ENCODE peak calls at places on chromosomes 12 and 14, in ten cellular contexts. V is left ventricle myocardium inferior, Y is cardiac muscle cell, W is progenitor cell of endocrine pancreas, T is upper lobe of right lung, Z is foreskin fibroblast, X is fibroblast of lung, S is neural progenitor cell, B is mesothelial cell of epicardium, I is cardiac fibroblast. O is an unnamed sample.

GRCh38 chr12:9372202-9372601 is 164.0 kb upstream of the PZP start:
- DNase-seq in X (no peak), Y (no peak), S (peak), B (no peak), W (no peak), I (peak), Z (peak), V (no peak), T (no peak), O (peak)

GRCh38 chr12:4107436-4107878 is 166.1 kb upstream of the CCND2 start:
- DNase-seq in Z (peak), X (peak), W (no peak), T (no peak), I (peak), B (no peak), Y (peak), S (peak), V (no peak), O (peak)

GRCh38 chr14:64818151-64818550 is 61.6 kb downstream of the SPTB start:
- DNase-seq in T (no peak), Y (no peak), B (no peak), X (no peak), S (no peak), V (no peak), W (no peak), Z (no peak), I (no peak), O (no peak)

GRCh38 chr12:26466709-26467108 is 271.3 kb downstream of the SSPN start:
- DNase-seq in Z (no peak), Y (no peak), I (no peak), W (no peak), S (no peak), X (no peak), T (no peak), V (no peak), B (no peak), O (no peak)

GRCh38 chr12:93090768-93091172 is 161.7 kb upstream of the EEA1 start:
- DNase-seq in Y (no peak), Z (peak), B (no peak), I (peak), X (peak), T (no peak), V (no peak), W (no peak), S (no peak), O (peak)

GRCh38 chr14:30983858-30984257 is 41.6 kb upstream of the AP4S1 start:
- DNase-seq in Y (no peak), B (no peak), Z (no peak), V (no peak), X (no peak), T (no peak), S (no peak), W (no peak), I (no peak), O (no peak)

GRCh38 chr12:31216479-31216878 is 109.5 kb downstream of the SINHCAF start:
- DNase-seq in T (no peak), Y (no peak), V (no peak), B (no peak), X (no peak), W (no peak), S (no peak), Z (no peak), I (no peak), O (no peak)

GRCh38 chr14:50254248-50254647 is 22.9 kb upstream of the SOS2 start:
- DNase-seq in B (no peak), S (no peak), I (no peak), Y (no peak), V (no peak), W (no peak), Z (no peak), T (no peak), X (no peak), O (no peak)

GRCh38 chr12:820336-820735 is 68.0 kb downstream of the WNK1 start:
- DNase-seq in X (no peak), V (no peak), T (no peak), B (no peak), Z (no peak), Y (no peak), W (no peak), I (no peak), S (no peak), O (no peak)

GRCh38 chr12:69238589-69239285 is 632 bp upstream of the CPSF6 start:
- DNase-seq in W (no peak), I (no peak), B (no peak), Y (no peak), V (no peak), T (no peak), S (no peak), X (no peak), Z (no peak), O (no peak)

GRCh38 chr14:93239869-93240677 is 33.0 kb downstream of the UBR7 start:
- DNase-seq in X (peak), W (no peak), I (peak), Y (no peak), Z (peak), S (no peak), T (no peak), B (no peak), V (no peak), O (peak)

GRCh38 chr12:16198884-16199283 is 78.6 kb downstream of the SLC15A5 start:
- DNase-seq in Y (no peak), W (no peak), V (no peak), S (peak), X (no peak), B (no peak), T (no peak), Z (no peak), I (no peak), O (no peak)

GRCh38 chr12:75390156-75390898 is 562 bp upstream of the GLIPR1L2 start:
- DNase-seq in S (no peak), W (no peak), I (no peak), Z (no peak), Y (no peak), T (no peak), V (no peak), X (no peak), B (no peak), O (no peak)

GRCh38 chr12:62907067-62907466 is 27.9 kb downstream of the PPM1H start:
- DNase-seq in Z (no peak), W (no peak), Y (no peak), X (no peak), T (no peak), B (no peak), I (no peak), V (no peak), S (no peak), O (no peak)

GRCh38 chr14:26370118-26370517 is 227.7 kb downstream of the NOVA1 start:
- DNase-seq in B (peak), I (peak), W (no peak), Z (peak), X (peak), Y (peak), T (no peak), S (peak), V (no peak), O (no peak)

GRCh38 chr12:46921754-46922113 is 95.9 kb upstream of the SLC38A4 start:
- DNase-seq in Z (peak), T (no peak), I (peak), B (no peak), W (no peak), S (no peak), X (peak), Y (no peak), V (no peak), O (peak)

GRCh38 chr12:92827836-92828431 is 101.2 kb downstream of the EEA1 start:
- DNase-seq in W (no peak), Z (peak), B (no peak), T (no peak), Y (peak), V (no peak), I (peak), S (peak), X (peak), O (peak)

GRCh38 chr14:91372680-91373495 is 44.7 kb downstream of the CCDC88C start:
- DNase-seq in S (no peak), Z (no peak), W (no peak), T (no peak), X (no peak), I (no peak), Y (no peak), B (no peak), V (no peak), O (no peak)

GRCh38 chr14:102508774-102509743 is 517 bp downstream of the ANKRD9 start:
- DNase-seq in Y (peak), S (no peak), I (peak), X (peak), B (no peak), T (peak), Z (peak), V (peak), W (peak), O (no peak)

GRCh38 chr14:94386085-94387031 is 2.0 kb downstream of the SERPINA1 start:
- DNase-seq in T (no peak), Y (no peak), Z (no peak), W (no peak), X (no peak), B (no peak), I (no peak), V (no peak), S (no peak), O (no peak)

GRCh38 chr12:71190822-71191221 is 33.0 kb upstream of the TSPAN8 start:
- DNase-seq in I (no peak), X (no peak), Y (no peak), W (no peak), V (no peak), B (no peak), Z (no peak), T (no peak), S (no peak), O (no peak)

GRCh38 chr12:132439333-132439904 is 50.5 kb upstream of the FBRSL1 start:
- DNase-seq in Y (no peak), I (no peak), B (no peak), S (no peak), Z (no peak), W (no peak), X (no peak), T (no peak), V (no peak), O (no peak)

GRCh38 chr14:50397461-50398196 is 948 bp upstream of the CDKL1 start:
- DNase-seq in X (no peak), I (peak), S (peak), T (no peak), Y (no peak), W (no peak), B (no peak), Z (peak), V (no peak), O (peak)

GRCh38 chr12:124820199-124820598 is 43.5 kb downstream of the SCARB1 start:
- DNase-seq in Y (no peak), W (no peak), I (no peak), X (no peak), Z (no peak), S (no peak), T (no peak), V (no peak), B (no peak), O (no peak)

GRCh38 chr12:130702966-130703732 is 12.9 kb downstream of the RIMBP2 start:
- DNase-seq in W (no peak), T (no peak), Y (no peak), I (no peak), V (no peak), B (no peak), S (peak), X (no peak), Z (no peak), O (no peak)

GRCh38 chr12:63325757-63326156 is 174.8 kb upstream of the AVPR1A start:
- DNase-seq in X (no peak), V (no peak), B (no peak), I (no peak), W (no peak), S (no peak), T (no peak), Z (no peak), Y (no peak), O (no peak)

GRCh38 chr14:24071144-24071697 is at the start of gene CPNE6:
- DNase-seq in I (no peak), Y (no peak), T (no peak), S (no peak), B (no peak), W (no peak), V (no peak), Z (no peak), X (no peak), O (no peak)

GRCh38 chr12:50514526-50515276 is 9.9 kb downstream of the DIP2B start:
- DNase-seq in Z (no peak), I (no peak), S (no peak), X (no peak), T (no peak), B (no peak), W (no peak), V (no peak), Y (no peak), O (no peak)

GRCh38 chr14:59199205-59199604 is 10.7 kb downstream of the DAAM1 start:
- DNase-seq in Y (no peak), S (no peak), V (no peak), Z (no peak), B (no peak), I (no peak), T (no peak), X (no peak), W (no peak), O (no peak)

DNA sequence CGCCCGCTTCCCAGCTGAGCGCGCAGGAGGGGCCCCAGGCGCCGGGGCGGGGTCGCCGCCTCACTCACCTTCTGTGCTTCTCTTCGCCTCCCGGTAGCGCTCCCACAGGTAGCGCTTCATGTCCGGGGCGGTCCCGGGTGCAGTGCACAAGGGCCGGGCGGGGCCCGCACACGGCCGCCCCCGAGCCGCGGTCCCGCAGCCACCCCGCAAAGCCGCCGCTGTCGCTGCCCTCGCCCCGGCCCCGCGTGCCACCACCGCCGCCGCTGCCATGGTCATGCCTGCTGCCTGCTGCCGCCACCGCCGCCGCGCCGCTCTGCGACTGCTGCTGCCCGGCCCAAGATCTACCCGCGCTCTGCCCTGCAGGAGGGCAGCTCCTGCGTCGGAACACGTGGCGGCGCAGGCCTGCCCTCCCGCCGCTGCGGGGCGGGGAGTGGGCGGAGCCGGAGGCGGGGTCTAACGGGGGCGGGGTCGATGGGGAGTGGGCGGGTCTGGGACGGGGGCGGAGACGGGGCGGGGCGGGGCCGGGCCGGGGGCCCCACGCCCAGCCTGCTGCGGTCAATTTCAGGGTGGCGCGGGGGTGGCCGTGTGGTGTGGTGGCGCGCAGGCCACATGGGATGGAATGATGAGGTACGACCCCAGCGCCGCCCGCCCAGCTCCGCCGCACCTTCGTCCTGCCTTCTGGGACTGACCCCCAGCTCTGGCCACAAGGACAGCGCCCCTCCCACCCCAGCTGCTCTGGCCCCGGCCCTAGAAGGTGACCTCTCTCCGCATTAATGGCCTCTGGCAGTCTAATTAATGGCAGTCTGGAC is at the start of gene NT5DC3:
- DNase-seq in W (peak), Y (peak), I (peak), V (peak), B (peak), S (peak), T (peak), X (peak), Z (peak), O (peak)
- TF ChIP-seq CTCF in W (no peak), Y (no peak), I (no peak), V (no peak), B (no peak), S (no peak), T (peak), X (no peak), Z (no peak), O (peak)

GRCh38 chr14:62866376-62866775 is 178.9 kb downstream of the KCNH5 start:
- DNase-seq in B (no peak), X (no peak), W (no peak), Z (no peak), S (no peak), I (no peak), Y (no peak), V (no peak), T (no peak), O (no peak)
- TF ChIP-seq CTCF in B (no peak), X (no peak), W (no peak), Z (no peak), S (no peak), I (no peak), Y (no peak), V (no peak), T (no peak), O (no peak)

GRCh38 chr14:101072945-101073597 is 169.5 kb upstream of the RTL1 start:
- DNase-seq in I (peak), Y (peak), T (peak), V (no peak), W (peak), Z (peak), S (peak), X (peak), B (peak), O (peak)
- TF ChIP-seq CTCF in I (no peak), Y (no peak), T (no peak), V (no peak), W (no peak), Z (no peak), S (no peak), X (no peak), B (no peak), O (no peak)

GRCh38 chr14:75806247-75806876 is 145.3 kb downstream of the TTLL5 start:
- DNase-seq in I (no peak), T (no peak), X (no peak), V (no peak), Y (no peak), Z (no peak), B (no peak), W (no peak), S (no peak), O (peak)
- TF ChIP-seq CTCF in I (no peak), T (no peak), X (no peak), V (no peak), Y (no peak), Z (no peak), B (no peak), W (no peak), S (no peak), O (no peak)

GRCh38 chr12:109463776-109464175 is 13.3 kb downstream of the KCTD10 start:
- DNase-seq in X (no peak), V (no peak), Z (no peak), Y (no peak), I (peak), S (no peak), W (no peak), B (no peak), T (no peak), O (no peak)

GRCh38 chr12:109461049-109461845 is 15.9 kb downstream of the KCTD10 start:
- DNase-seq in W (no peak), Y (peak), I (peak), S (no peak), X (peak), Z (peak), B (no peak), T (peak), V (peak), O (no peak)

GRCh38 chr12:109464642-109465351 is 12.3 kb downstream of the KCTD10 start:
- DNase-seq in X (no peak), V (no peak), Z (peak), W (no peak), I (peak), S (no peak), B (no peak), Y (no peak), T (no peak), O (peak)

GRCh38 chr12:109461846-109462766 is 15.0 kb downstream of the KCTD10 start:
- DNase-seq in W (no peak), V (peak), S (peak), Z (peak), I (peak), T (peak), X (peak), Y (peak), B (peak), O (peak)

GRCh38 chr12:109462868-109463692 is 14.0 kb downstream of the KCTD10 start:
- DNase-seq in Z (peak), X (peak), I (peak), V (peak), Y (peak), T (peak), S (peak), W (no peak), B (peak), O (peak)
- TF ChIP-seq CTCF in Z (no peak), X (no peak), I (peak), V (no peak), Y (no peak), T (no peak), S (no peak), W (no peak), B (no peak), O (no peak)

DNA sequence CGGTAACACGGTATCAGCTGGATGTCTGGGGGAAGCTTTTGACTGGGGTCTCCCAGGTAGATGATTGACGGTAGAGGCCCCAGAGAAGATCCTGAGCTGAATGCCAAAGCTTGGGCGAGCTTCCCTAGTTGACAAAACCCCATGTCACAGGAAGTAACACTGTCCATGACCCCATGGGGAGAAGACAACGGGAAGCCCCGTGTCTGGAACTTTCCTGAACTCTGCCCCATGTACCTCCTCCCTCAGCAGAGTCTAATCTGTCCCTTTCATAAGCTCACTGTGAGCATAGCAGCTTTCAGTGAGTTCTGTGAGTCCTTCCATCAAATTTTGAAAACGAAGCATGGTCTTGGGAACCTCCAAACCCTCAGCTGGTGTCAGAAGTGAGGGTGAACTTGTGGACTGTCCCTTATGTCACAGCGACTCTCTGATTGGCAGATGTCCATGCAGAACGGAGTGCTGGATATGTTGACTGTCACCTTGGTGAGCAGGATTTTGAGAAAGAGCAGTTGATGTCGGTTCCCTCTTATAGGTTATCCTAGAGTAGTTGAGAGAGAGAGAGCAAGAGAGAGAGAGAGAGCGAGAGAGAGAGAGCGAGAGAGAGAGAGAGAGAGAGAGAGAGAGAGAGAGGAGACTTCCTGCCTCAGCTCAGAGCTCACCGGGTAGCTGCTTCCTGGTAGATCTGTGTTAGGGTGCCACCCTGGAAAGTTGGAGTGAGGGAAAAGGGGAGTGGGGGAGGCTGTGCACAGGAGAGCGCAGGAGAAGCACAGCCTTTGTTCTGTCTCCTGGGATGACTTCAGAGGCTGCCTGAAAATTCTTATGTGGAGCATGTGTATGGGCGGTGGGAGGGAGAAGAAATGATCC is 29.9 kb upstream of the BEGAIN start:
- DNase-seq in V (no peak), S (no peak), Y (no peak), W (no peak), B (no peak), Z (no peak), I (peak), T (peak), X (no peak), O (no peak)
- TF ChIP-seq CTCF in V (no peak), S (no peak), Y (no peak), W (no peak), B (no peak), Z (no peak), I (no peak), T (no peak), X (no peak), O (no peak)

GRCh38 chr12:113461666-113462065 is 10.0 kb downstream of the LHX5 start:
- DNase-seq in V (no peak), Z (peak), T (no peak), X (no peak), S (peak), W (no peak), I (peak), Y (peak), B (no peak), O (peak)
- TF ChIP-seq CTCF in V (no peak), Z (peak), T (no peak), X (peak), S (peak), W (peak), I (peak), Y (peak), B (no peak), O (peak)